ENCODE peak calls at places on chromosome 17, in four cellular contexts. I is HFF-Myc; W is BJ; L is CD8-positive, alpha-beta T cell. K is an unnamed sample.

GRCh38 chr17:81365148-81365600 is 30.1 kb upstream of the BAHCC1 start:
- DNase-seq in I (no peak), W (no peak), L (no peak), K (peak; percentile 46)

GRCh38 chr17:68290955-68291835 is at the start of the genes ARSG and SLC16A6:
- DNase-seq in I (no peak), W (no peak), L (peak; percentile 77), K (no peak)

GRCh38 chr17:77891602-77892001 is 66.9 kb upstream of the TNRC6C start:
- DNase-seq in I (no peak), W (no peak), L (no peak), K (no peak)

GRCh38 chr17:75105269-75106080 is 4.3 kb upstream of the ARMC7 start:
- DNase-seq in I (no peak), W (no peak), L (no peak), K (no peak)

GRCh38 chr17:62753562-62753961 is 54.6 kb downstream of the MARCHF10 start:
- DNase-seq in I (no peak), W (no peak), L (no peak), K (no peak)

GRCh38 chr17:31843382-31843780 is 15.7 kb downstream of the COPRS start:
- DNase-seq in I (no peak), W (no peak), L (no peak), K (no peak)

GRCh38 chr17:18219016-18219415 is 6.4 kb upstream of the LLGL1 start:
- DNase-seq in I (no peak), W (no peak), L (no peak), K (no peak)

GRCh38 chr17:79075433-79075805 is 795 bp downstream of the ENGASE start:
- DNase-seq in I (no peak), W (no peak), L (no peak), K (no peak)

GRCh38 chr17:28112199-28112995 is 69.9 kb downstream of the NLK start:
- DNase-seq in I (peak; percentile 16), W (peak; percentile 11), L (no peak), K (no peak)

GRCh38 chr17:65850486-65850885 is 289.0 kb upstream of the AXIN2 start:
- DNase-seq in I (no peak), W (no peak), L (no peak), K (peak; percentile 43)

GRCh38 chr17:78803161-78803845 is 21.2 kb upstream of the CYTH1 start:
- DNase-seq in I (no peak), W (no peak), L (no peak), K (no peak)

GRCh38 chr17:3963214-3964201 is 729 bp downstream of the ATP2A3 start:
- DNase-seq in I (no peak), W (no peak), L (peak; percentile 31), K (no peak)

DNA sequence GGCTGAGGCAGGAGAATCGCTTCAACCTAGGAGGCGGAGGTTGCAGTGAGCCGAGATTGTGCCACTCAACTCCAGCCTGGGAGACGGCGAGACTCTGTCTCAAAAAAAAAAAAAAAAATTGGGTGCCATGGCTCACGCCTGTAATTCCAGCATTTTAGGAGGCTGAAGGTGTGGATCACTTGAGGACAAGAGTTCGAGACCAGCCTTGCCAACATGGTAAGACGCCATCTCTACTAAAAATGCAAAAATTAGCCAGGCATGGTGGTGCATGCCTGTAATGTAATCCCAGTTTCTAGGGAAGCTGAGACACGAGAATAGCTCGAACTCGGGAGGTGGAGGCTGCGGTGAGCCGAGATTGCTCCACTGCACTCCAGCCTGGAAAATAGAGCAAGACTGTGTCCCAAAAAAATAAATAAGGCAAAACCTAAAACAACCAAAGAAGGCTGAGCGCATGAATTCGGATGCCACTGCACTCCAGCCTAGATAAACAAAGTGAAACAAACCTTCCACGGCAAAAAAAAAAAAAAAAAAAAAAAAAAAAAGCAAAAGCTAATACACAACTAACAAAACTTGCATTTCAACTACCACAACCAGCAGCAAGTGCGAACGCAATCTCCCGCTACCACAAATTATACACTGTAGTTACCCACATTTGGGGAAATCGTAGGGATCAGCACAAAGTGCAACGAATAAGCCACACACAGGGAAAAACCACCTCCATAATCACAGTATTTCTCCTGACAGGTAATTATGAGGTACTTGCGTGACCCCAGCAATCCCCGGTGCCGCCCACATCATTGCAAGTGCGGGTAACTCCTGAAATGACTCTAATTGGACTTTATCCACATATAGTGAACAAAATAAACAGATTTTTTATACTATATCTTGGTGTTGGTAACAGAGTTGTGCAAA is 25.6 kb downstream of the TEX14 start:
- DNase-seq in I (no peak), W (no peak), L (no peak), K (no peak)
- H3K4me3 ChIP-seq in I (no peak overlapping the region), W (no peak overlapping the region), L (no peak overlapping the region), K (no peak overlapping the region)

GRCh38 chr17:41786227-41787020 is at the start of gene JUP:
- DNase-seq in I (peak; percentile 93), W (peak; percentile 98), L (peak; percentile 79), K (peak; percentile 81)

GRCh38 chr17:41785876-41786226 is 660 bp downstream of the JUP start:
- DNase-seq in I (no peak), W (no peak), L (no peak), K (no peak)

GRCh38 chr17:41784207-41784744 is 2.2 kb downstream of the JUP start:
- DNase-seq in I (no peak), W (no peak), L (no peak), K (no peak)

GRCh38 chr17:41787021-41787418 is 509 bp upstream of the JUP start:
- DNase-seq in I (no peak), W (no peak), L (no peak), K (no peak)

GRCh38 chr17:41785091-41785875 is 1.2 kb downstream of the JUP start:
- DNase-seq in I (no peak), W (no peak), L (no peak), K (no peak)
- H3K4me3 ChIP-seq in I (peak overlapping the region; percentile 51), W (peak overlapping the region; percentile 73), L (peak overlapping the region; percentile 49), K (peak overlapping the region; percentile 49)

DNA sequence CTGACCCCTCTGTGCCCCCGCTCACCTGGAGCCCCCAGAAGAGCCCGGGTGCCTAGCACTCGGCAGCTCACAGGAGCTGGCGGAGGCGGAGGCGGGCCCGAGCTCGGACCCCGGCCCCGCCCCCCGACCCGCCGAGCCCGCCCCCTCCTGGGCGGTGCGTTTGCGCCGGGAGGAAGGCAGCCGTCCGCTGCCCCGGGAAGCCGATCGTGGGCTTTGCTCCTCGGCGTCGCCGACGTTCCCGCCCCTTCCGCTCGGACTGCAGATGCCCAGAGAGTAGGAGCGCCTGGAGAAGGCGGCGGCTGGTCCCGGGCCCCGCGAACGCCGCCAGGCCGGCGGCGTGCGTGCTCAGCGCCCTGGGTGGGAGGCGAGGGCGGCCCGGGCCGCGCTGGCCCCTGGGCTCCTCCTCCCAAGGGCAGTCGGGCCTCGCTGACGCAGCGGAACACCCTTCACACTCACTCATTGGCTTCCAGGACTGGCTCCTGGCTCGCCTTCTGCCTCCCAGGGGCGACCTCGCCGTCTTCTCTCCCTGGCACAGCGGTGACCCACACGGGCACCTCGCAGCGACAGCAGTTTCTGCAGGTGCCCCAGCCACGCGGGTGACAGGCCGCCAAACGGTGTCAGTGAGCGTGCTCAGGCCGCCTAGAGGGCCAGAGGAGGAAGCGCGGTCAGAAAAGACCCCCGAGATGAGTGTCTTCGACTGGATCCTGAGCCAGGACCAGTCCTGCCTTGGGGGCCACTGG is at the start of gene PLSCR3:
- DNase-seq in I (peak; percentile 27), W (peak; percentile 45), L (peak; percentile 65), K (peak; percentile 60)
- H3K4me3 ChIP-seq in I (peak within 1 kb of the TSS; percentile 81), W (peak within 1 kb of the TSS; percentile 89), L (peak within 1 kb of the TSS; percentile 84), K (peak within 1 kb of the TSS; percentile 74)

DNA sequence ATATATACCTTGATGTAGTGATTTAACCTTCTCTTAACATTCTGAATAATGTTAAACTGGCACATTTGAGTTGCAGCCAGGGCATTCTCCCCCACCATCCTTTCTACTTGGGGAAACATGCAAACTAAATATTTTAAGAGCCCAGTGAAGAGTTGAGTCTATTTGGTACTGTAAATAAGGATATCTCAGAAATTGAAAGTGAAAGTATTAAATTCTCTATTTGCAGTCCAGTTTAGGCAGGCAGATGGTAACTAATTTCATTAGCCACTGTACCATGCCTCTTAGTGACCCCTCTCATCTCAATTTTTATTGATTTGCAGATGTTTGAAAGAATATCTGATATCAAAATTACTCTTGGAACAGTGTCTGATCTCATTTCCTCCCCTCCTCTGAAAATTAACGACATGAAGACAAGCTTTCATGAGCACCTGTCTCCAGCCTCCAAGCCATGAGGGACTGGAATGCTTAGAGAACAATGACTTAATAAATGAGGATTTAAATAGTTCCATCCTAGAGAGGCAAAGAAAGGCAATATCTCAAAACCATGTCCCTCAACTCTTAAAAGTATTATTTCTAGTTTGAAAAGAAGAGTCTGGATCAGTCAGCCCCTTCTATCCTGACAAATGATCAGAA is 137.3 kb downstream of the ANKFN1 start:
- DNase-seq in I (no peak), W (no peak), L (no peak), K (no peak)
- H3K4me3 ChIP-seq in I (no peak overlapping the region), W (no peak overlapping the region), L (peak overlapping the region; percentile 17), K (no peak overlapping the region)

DNA sequence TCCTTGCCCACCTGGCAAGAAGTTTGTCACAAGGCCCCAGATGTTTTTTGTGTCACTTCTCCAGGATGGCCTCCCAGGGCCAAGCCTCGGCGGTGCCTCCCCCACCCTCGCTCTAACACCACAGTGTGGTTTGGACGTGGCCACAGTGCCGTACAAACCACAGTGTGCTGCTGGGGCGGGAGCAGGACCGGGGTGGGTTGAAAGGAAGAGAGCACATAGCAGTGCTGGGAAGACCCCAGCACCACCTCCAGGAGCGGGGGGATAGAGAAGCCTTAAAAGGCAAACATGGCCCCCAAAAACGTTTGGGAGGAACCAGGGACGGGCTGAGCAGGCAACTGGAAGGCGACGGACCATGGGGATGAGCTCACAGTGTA is 5.0 kb upstream of the BCL6B start:
- DNase-seq in I (no peak), W (no peak), L (no peak), K (no peak)
- H3K4me3 ChIP-seq in I (no peak overlapping the region), W (no peak overlapping the region), L (no peak overlapping the region), K (no peak overlapping the region)

GRCh38 chr17:57090560-57091185 is 5.6 kb downstream of the AKAP1 start:
- DNase-seq in I (no peak), W (no peak), L (no peak), K (no peak)

GRCh38 chr17:57092171-57092570 is 7.1 kb downstream of the AKAP1 start:
- DNase-seq in I (no peak), W (no peak), L (no peak), K (peak; percentile 29)

GRCh38 chr17:57089391-57089790 is 4.3 kb downstream of the AKAP1 start:
- DNase-seq in I (no peak), W (no peak), L (no peak), K (no peak)

GRCh38 chr17:57092779-57093178 is 7.7 kb downstream of the AKAP1 start:
- DNase-seq in I (no peak), W (no peak), L (no peak), K (no peak)

GRCh38 chr17:57091186-57091618 is 6.2 kb downstream of the AKAP1 start:
- DNase-seq in I (no peak), W (no peak), L (no peak), K (no peak)
- H3K4me3 ChIP-seq in I (no peak overlapping the region), W (no peak overlapping the region), L (no peak overlapping the region), K (no peak overlapping the region)

DNA sequence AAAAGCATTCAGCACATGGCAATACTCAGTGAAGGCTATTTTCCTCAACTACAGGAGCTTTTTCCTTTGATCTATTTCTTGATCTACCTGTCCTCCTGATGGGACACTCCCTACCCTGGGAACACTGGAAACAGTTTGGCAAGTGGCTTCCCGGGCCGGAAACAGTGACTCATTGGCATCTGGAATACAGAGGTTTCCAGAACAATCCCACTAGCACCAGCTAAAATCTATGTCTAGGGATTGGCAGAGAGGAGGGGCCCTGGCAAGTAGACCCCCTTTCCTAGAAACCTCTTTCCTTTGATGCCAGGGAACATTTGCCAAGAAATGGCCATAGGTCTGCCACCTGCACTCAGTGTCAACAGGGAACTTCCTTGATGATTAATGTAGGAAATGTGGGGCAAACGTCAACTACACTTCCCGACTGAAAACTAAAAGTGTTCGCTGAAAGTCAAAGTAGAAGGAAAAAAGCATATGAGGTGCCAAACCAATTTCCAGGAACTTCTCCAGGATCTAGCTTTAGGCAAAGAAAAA is 30.4 kb upstream of the FBXW10B start:
- DNase-seq in I (no peak), W (no peak), L (no peak), K (no peak)
- H3K4me3 ChIP-seq in I (peak overlapping the region; percentile 80), W (peak overlapping the region; percentile 72), L (no peak overlapping the region), K (peak overlapping the region; percentile 83)